ENCODE peak calls at places on chromosomes 4 and X, in nine cellular contexts. One of them, this sample, is unnamed.

GRCh38 chrX:32281853-32282252 is 929.5 kb downstream of the DMD start:
- DNase-seq in mammary epithelial cell: no peak
- DNase-seq in lung: no peak
- DNase-seq in activated B cell treated with CpG ODN at 0.5 μM for 24 hours: no peak
- DNase-seq in ovary: no peak
- DNase-seq in tibial artery: no peak
- DNase-seq in cardiac muscle cell: no peak
- DNase-seq in fibroblast of mammary gland: no peak
- DNase-seq in neural crest cell: no peak
- DNase-seq in this sample: no peak

GRCh38 chr4:147760695-147761094 is 28.8 kb downstream of the ARHGAP10 start:
- DNase-seq in mammary epithelial cell: no peak
- DNase-seq in lung: no peak
- DNase-seq in activated B cell treated with CpG ODN at 0.5 μM for 24 hours: no peak
- DNase-seq in ovary: no peak
- DNase-seq in tibial artery: peak
- DNase-seq in cardiac muscle cell: no peak
- DNase-seq in fibroblast of mammary gland: no peak
- DNase-seq in neural crest cell: no peak
- DNase-seq in this sample: no peak

GRCh38 chrX:153687121-153688039 is at the start of gene SLC6A8:
- DNase-seq in mammary epithelial cell: peak
- DNase-seq in lung: peak
- DNase-seq in activated B cell treated with CpG ODN at 0.5 μM for 24 hours: peak
- DNase-seq in ovary: peak
- DNase-seq in tibial artery: peak
- DNase-seq in cardiac muscle cell: peak
- DNase-seq in fibroblast of mammary gland: peak
- DNase-seq in neural crest cell: peak
- DNase-seq in this sample: no peak

GRCh38 chrX:24682739-24683432 is 10.8 kb upstream of the POLA1 start:
- DNase-seq in mammary epithelial cell: no peak
- DNase-seq in lung: no peak
- DNase-seq in activated B cell treated with CpG ODN at 0.5 μM for 24 hours: no peak
- DNase-seq in ovary: no peak
- DNase-seq in tibial artery: no peak
- DNase-seq in cardiac muscle cell: no peak
- DNase-seq in fibroblast of mammary gland: no peak
- DNase-seq in neural crest cell: no peak
- DNase-seq in this sample: no peak

GRCh38 chr4:42460043-42460442 is 62.8 kb downstream of the SHISA3 start:
- DNase-seq in mammary epithelial cell: no peak
- DNase-seq in lung: no peak
- DNase-seq in activated B cell treated with CpG ODN at 0.5 μM for 24 hours: no peak
- DNase-seq in ovary: no peak
- DNase-seq in tibial artery: no peak
- DNase-seq in cardiac muscle cell: no peak
- DNase-seq in fibroblast of mammary gland: no peak
- DNase-seq in neural crest cell: no peak
- DNase-seq in this sample: no peak

GRCh38 chrX:14913241-14913640 is 40.0 kb downstream of the MOSPD2 start:
- DNase-seq in mammary epithelial cell: peak
- DNase-seq in lung: no peak
- DNase-seq in activated B cell treated with CpG ODN at 0.5 μM for 24 hours: no peak
- DNase-seq in ovary: no peak
- DNase-seq in tibial artery: no peak
- DNase-seq in cardiac muscle cell: no peak
- DNase-seq in fibroblast of mammary gland: no peak
- DNase-seq in neural crest cell: no peak
- DNase-seq in this sample: no peak

GRCh38 chr4:108008721-108009120 is 19.0 kb downstream of the HADH start:
- DNase-seq in mammary epithelial cell: peak
- DNase-seq in lung: no peak
- DNase-seq in activated B cell treated with CpG ODN at 0.5 μM for 24 hours: no peak
- DNase-seq in ovary: no peak
- DNase-seq in tibial artery: no peak
- DNase-seq in cardiac muscle cell: no peak
- DNase-seq in fibroblast of mammary gland: peak
- DNase-seq in neural crest cell: no peak
- DNase-seq in this sample: peak

GRCh38 chr4:49032440-49033161 is 46.5 kb downstream of the CWH43 start:
- DNase-seq in mammary epithelial cell: peak
- DNase-seq in lung: no peak
- DNase-seq in activated B cell treated with CpG ODN at 0.5 μM for 24 hours: no peak
- DNase-seq in ovary: no peak
- DNase-seq in tibial artery: no peak
- DNase-seq in cardiac muscle cell: no peak
- DNase-seq in fibroblast of mammary gland: peak
- DNase-seq in neural crest cell: peak
- DNase-seq in this sample: no peak

GRCh38 chr4:74228691-74229640 is 71.0 kb downstream of the MTHFD2L start:
- DNase-seq in mammary epithelial cell: peak
- DNase-seq in lung: peak
- DNase-seq in activated B cell treated with CpG ODN at 0.5 μM for 24 hours: peak
- DNase-seq in ovary: peak
- DNase-seq in tibial artery: peak
- DNase-seq in cardiac muscle cell: peak
- DNase-seq in fibroblast of mammary gland: peak
- DNase-seq in neural crest cell: peak
- DNase-seq in this sample: no peak

GRCh38 chr4:128153795-128154194 is 92.7 kb downstream of the LARP1B start:
- DNase-seq in mammary epithelial cell: no peak
- DNase-seq in lung: no peak
- DNase-seq in activated B cell treated with CpG ODN at 0.5 μM for 24 hours: no peak
- DNase-seq in ovary: no peak
- DNase-seq in tibial artery: no peak
- DNase-seq in cardiac muscle cell: no peak
- DNase-seq in fibroblast of mammary gland: no peak
- DNase-seq in neural crest cell: no peak
- DNase-seq in this sample: no peak

GRCh38 chrX:51976503-51976902 is 83.1 kb downstream of the MAGED1 start:
- DNase-seq in mammary epithelial cell: no peak
- DNase-seq in lung: no peak
- DNase-seq in activated B cell treated with CpG ODN at 0.5 μM for 24 hours: no peak
- DNase-seq in ovary: no peak
- DNase-seq in tibial artery: no peak
- DNase-seq in cardiac muscle cell: no peak
- DNase-seq in fibroblast of mammary gland: no peak
- DNase-seq in neural crest cell: no peak
- DNase-seq in this sample: no peak

GRCh38 chr4:139950568-139950967 is 203.4 kb downstream of the MAML3 start:
- DNase-seq in mammary epithelial cell: peak
- DNase-seq in lung: no peak
- DNase-seq in activated B cell treated with CpG ODN at 0.5 μM for 24 hours: peak
- DNase-seq in ovary: no peak
- DNase-seq in tibial artery: no peak
- DNase-seq in cardiac muscle cell: no peak
- DNase-seq in fibroblast of mammary gland: peak
- DNase-seq in neural crest cell: no peak
- DNase-seq in this sample: no peak

DNA sequence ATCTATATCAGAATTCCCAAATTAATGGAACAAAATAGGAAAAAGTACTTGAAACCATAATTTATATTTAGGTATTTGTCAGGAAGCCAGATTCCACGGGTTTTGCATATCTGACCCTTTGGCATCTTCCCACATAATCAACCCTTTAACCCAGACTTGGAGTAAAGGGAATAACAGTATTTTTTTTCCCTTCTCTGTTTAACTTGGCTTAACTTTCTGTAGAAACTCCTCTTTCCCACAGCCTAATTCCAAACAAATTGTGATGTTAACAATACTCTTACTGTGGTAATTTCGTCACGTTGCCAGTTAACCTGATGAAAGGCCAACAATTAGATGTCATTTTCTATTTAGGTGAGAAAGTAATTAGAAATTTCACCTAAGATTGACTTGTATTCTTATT is 49.3 kb upstream of the GUCY1A1 start:
- DNase-seq in mammary epithelial cell: no peak
- DNase-seq in lung: no peak
- DNase-seq in activated B cell treated with CpG ODN at 0.5 μM for 24 hours: no peak
- DNase-seq in ovary: no peak
- DNase-seq in tibial artery: no peak
- DNase-seq in cardiac muscle cell: no peak
- DNase-seq in fibroblast of mammary gland: no peak
- DNase-seq in neural crest cell: no peak
- DNase-seq in this sample: no peak
- TF ChIP-seq CTCF in mammary epithelial cell: no peak
- TF ChIP-seq CTCF in lung: no peak
- TF ChIP-seq CTCF in activated B cell treated with CpG ODN at 0.5 μM for 24 hours: no peak
- TF ChIP-seq CTCF in ovary: no peak
- TF ChIP-seq CTCF in tibial artery: no peak
- TF ChIP-seq CTCF in cardiac muscle cell: no peak
- TF ChIP-seq CTCF in fibroblast of mammary gland: no peak
- TF ChIP-seq CTCF in neural crest cell: no peak
- TF ChIP-seq CTCF in this sample: no peak

GRCh38 chr4:152910521-152910920 is 25.6 kb upstream of the FHDC1 start:
- DNase-seq in mammary epithelial cell: no peak
- DNase-seq in lung: no peak
- DNase-seq in activated B cell treated with CpG ODN at 0.5 μM for 24 hours: no peak
- DNase-seq in ovary: no peak
- DNase-seq in tibial artery: no peak
- DNase-seq in cardiac muscle cell: no peak
- DNase-seq in fibroblast of mammary gland: no peak
- DNase-seq in neural crest cell: no peak
- DNase-seq in this sample: no peak
- TF ChIP-seq CTCF in mammary epithelial cell: no peak
- TF ChIP-seq CTCF in lung: no peak
- TF ChIP-seq CTCF in activated B cell treated with CpG ODN at 0.5 μM for 24 hours: no peak
- TF ChIP-seq CTCF in ovary: no peak
- TF ChIP-seq CTCF in tibial artery: no peak
- TF ChIP-seq CTCF in cardiac muscle cell: no peak
- TF ChIP-seq CTCF in fibroblast of mammary gland: no peak
- TF ChIP-seq CTCF in neural crest cell: peak
- TF ChIP-seq CTCF in this sample: no peak

GRCh38 chr4:52911684-52912294 is 49.7 kb downstream of the RASL11B start:
- DNase-seq in mammary epithelial cell: peak
- DNase-seq in lung: peak
- DNase-seq in activated B cell treated with CpG ODN at 0.5 μM for 24 hours: peak
- DNase-seq in ovary: peak
- DNase-seq in tibial artery: peak
- DNase-seq in cardiac muscle cell: peak
- DNase-seq in fibroblast of mammary gland: peak
- DNase-seq in neural crest cell: peak
- DNase-seq in this sample: no peak
- TF ChIP-seq CTCF in mammary epithelial cell: peak
- TF ChIP-seq CTCF in lung: peak
- TF ChIP-seq CTCF in activated B cell treated with CpG ODN at 0.5 μM for 24 hours: peak
- TF ChIP-seq CTCF in ovary: peak
- TF ChIP-seq CTCF in tibial artery: peak
- TF ChIP-seq CTCF in cardiac muscle cell: peak
- TF ChIP-seq CTCF in fibroblast of mammary gland: peak
- TF ChIP-seq CTCF in neural crest cell: peak
- TF ChIP-seq CTCF in this sample: peak

DNA sequence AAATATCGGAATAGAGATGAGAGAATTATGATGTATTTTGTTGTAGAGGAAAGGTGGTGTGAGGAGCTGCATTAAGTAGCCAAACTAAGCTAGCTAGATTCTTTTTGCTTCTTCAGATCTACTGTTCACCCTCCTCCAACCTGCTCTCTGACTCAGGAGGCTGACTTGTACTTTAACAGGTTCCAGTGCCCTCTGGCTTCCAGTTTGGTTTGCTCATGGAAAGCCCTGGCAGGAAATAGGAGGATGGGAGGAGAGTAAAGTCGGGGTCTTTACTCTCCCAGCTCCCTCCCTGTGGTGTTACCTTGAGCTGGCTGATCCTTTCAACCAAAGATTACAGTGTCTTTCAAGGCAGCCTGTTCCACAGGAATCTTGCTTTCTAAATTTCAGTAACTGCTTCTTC is 277.0 kb upstream of the EDA2R start:
- DNase-seq in mammary epithelial cell: no peak
- DNase-seq in lung: no peak
- DNase-seq in activated B cell treated with CpG ODN at 0.5 μM for 24 hours: no peak
- DNase-seq in ovary: no peak
- DNase-seq in tibial artery: no peak
- DNase-seq in cardiac muscle cell: no peak
- DNase-seq in fibroblast of mammary gland: no peak
- DNase-seq in neural crest cell: no peak
- DNase-seq in this sample: no peak
- TF ChIP-seq CTCF in mammary epithelial cell: no peak
- TF ChIP-seq CTCF in lung: no peak
- TF ChIP-seq CTCF in activated B cell treated with CpG ODN at 0.5 μM for 24 hours: no peak
- TF ChIP-seq CTCF in ovary: no peak
- TF ChIP-seq CTCF in tibial artery: no peak
- TF ChIP-seq CTCF in cardiac muscle cell: no peak
- TF ChIP-seq CTCF in fibroblast of mammary gland: no peak
- TF ChIP-seq CTCF in neural crest cell: no peak
- TF ChIP-seq CTCF in this sample: no peak

GRCh38 chr4:182829196-182829595 is 88.0 kb downstream of the DCTD start:
- DNase-seq in mammary epithelial cell: no peak
- DNase-seq in lung: no peak
- DNase-seq in activated B cell treated with CpG ODN at 0.5 μM for 24 hours: no peak
- DNase-seq in ovary: no peak
- DNase-seq in tibial artery: no peak
- DNase-seq in cardiac muscle cell: no peak
- DNase-seq in fibroblast of mammary gland: no peak
- DNase-seq in neural crest cell: no peak
- DNase-seq in this sample: no peak

GRCh38 chr4:182827166-182827565 is 90.0 kb downstream of the DCTD start:
- DNase-seq in mammary epithelial cell: no peak
- DNase-seq in lung: no peak
- DNase-seq in activated B cell treated with CpG ODN at 0.5 μM for 24 hours: no peak
- DNase-seq in ovary: no peak
- DNase-seq in tibial artery: no peak
- DNase-seq in cardiac muscle cell: no peak
- DNase-seq in fibroblast of mammary gland: no peak
- DNase-seq in neural crest cell: no peak
- DNase-seq in this sample: no peak

GRCh38 chr4:182828678-182829025 is 88.5 kb downstream of the DCTD start:
- DNase-seq in mammary epithelial cell: no peak
- DNase-seq in lung: no peak
- DNase-seq in activated B cell treated with CpG ODN at 0.5 μM for 24 hours: no peak
- DNase-seq in ovary: no peak
- DNase-seq in tibial artery: no peak
- DNase-seq in cardiac muscle cell: no peak
- DNase-seq in fibroblast of mammary gland: no peak
- DNase-seq in neural crest cell: no peak
- DNase-seq in this sample: no peak

GRCh38 chr4:182826391-182826790 is 90.8 kb downstream of the DCTD start:
- DNase-seq in mammary epithelial cell: no peak
- DNase-seq in lung: no peak
- DNase-seq in activated B cell treated with CpG ODN at 0.5 μM for 24 hours: no peak
- DNase-seq in ovary: no peak
- DNase-seq in tibial artery: no peak
- DNase-seq in cardiac muscle cell: no peak
- DNase-seq in fibroblast of mammary gland: no peak
- DNase-seq in neural crest cell: no peak
- DNase-seq in this sample: no peak

GRCh38 chr4:182827981-182828677 is 89.1 kb downstream of the DCTD start:
- DNase-seq in mammary epithelial cell: no peak
- DNase-seq in lung: no peak
- DNase-seq in activated B cell treated with CpG ODN at 0.5 μM for 24 hours: no peak
- DNase-seq in ovary: no peak
- DNase-seq in tibial artery: no peak
- DNase-seq in cardiac muscle cell: no peak
- DNase-seq in fibroblast of mammary gland: no peak
- DNase-seq in neural crest cell: no peak
- DNase-seq in this sample: no peak
- TF ChIP-seq CTCF in mammary epithelial cell: no peak
- TF ChIP-seq CTCF in lung: no peak
- TF ChIP-seq CTCF in activated B cell treated with CpG ODN at 0.5 μM for 24 hours: no peak
- TF ChIP-seq CTCF in ovary: no peak
- TF ChIP-seq CTCF in tibial artery: no peak
- TF ChIP-seq CTCF in cardiac muscle cell: no peak
- TF ChIP-seq CTCF in fibroblast of mammary gland: no peak
- TF ChIP-seq CTCF in neural crest cell: no peak
- TF ChIP-seq CTCF in this sample: no peak

GRCh38 chrX:9362529-9362928 is 102.3 kb upstream of the TBL1X start:
- DNase-seq in mammary epithelial cell: no peak
- DNase-seq in lung: no peak
- DNase-seq in activated B cell treated with CpG ODN at 0.5 μM for 24 hours: no peak
- DNase-seq in ovary: no peak
- DNase-seq in tibial artery: no peak
- DNase-seq in cardiac muscle cell: no peak
- DNase-seq in fibroblast of mammary gland: no peak
- DNase-seq in neural crest cell: no peak
- DNase-seq in this sample: no peak
- TF ChIP-seq CTCF in mammary epithelial cell: no peak
- TF ChIP-seq CTCF in lung: no peak
- TF ChIP-seq CTCF in activated B cell treated with CpG ODN at 0.5 μM for 24 hours: no peak
- TF ChIP-seq CTCF in ovary: no peak
- TF ChIP-seq CTCF in tibial artery: no peak
- TF ChIP-seq CTCF in cardiac muscle cell: no peak
- TF ChIP-seq CTCF in fibroblast of mammary gland: no peak
- TF ChIP-seq CTCF in neural crest cell: no peak
- TF ChIP-seq CTCF in this sample: no peak